ENCODE peak calls at places on chromosomes 2 and 18, in five cellular contexts. One of them, this sample, is unnamed.

GRCh38 chr2:206125914-206126313 is 33.3 kb downstream of the NDUFS1 start:
- DNase-seq in Kasumi-1: no peak
- DNase-seq in CD4-positive, alpha-beta memory T cell: no peak
- DNase-seq in right cardiac atrium: no peak
- DNase-seq in activated CD4-positive, alpha-beta T cell treated with anti-CD3 and anti-CD28 coated beads, Interleukin-2, amount 10 ng/mL, durations not matched to agents 7 days and 5 days: no peak
- DNase-seq in this sample: no peak

GRCh38 chr2:96146881-96147592 is 1.8 kb upstream of the DUSP2 start:
- DNase-seq in Kasumi-1: no peak
- DNase-seq in CD4-positive, alpha-beta memory T cell: peak
- DNase-seq in right cardiac atrium: no peak
- DNase-seq in activated CD4-positive, alpha-beta T cell treated with anti-CD3 and anti-CD28 coated beads, Interleukin-2, amount 10 ng/mL, durations not matched to agents 7 days and 5 days: no peak
- DNase-seq in this sample: no peak

GRCh38 chr2:158984554-158985207 is 16.2 kb downstream of the TANC1 start:
- DNase-seq in Kasumi-1: no peak
- DNase-seq in CD4-positive, alpha-beta memory T cell: no peak
- DNase-seq in right cardiac atrium: peak
- DNase-seq in activated CD4-positive, alpha-beta T cell treated with anti-CD3 and anti-CD28 coated beads, Interleukin-2, amount 10 ng/mL, durations not matched to agents 7 days and 5 days: no peak
- DNase-seq in this sample: no peak

GRCh38 chr2:166765141-166765540 is 123.1 kb upstream of the XIRP2 start:
- DNase-seq in Kasumi-1: no peak
- DNase-seq in CD4-positive, alpha-beta memory T cell: no peak
- DNase-seq in right cardiac atrium: no peak
- DNase-seq in activated CD4-positive, alpha-beta T cell treated with anti-CD3 and anti-CD28 coated beads, Interleukin-2, amount 10 ng/mL, durations not matched to agents 7 days and 5 days: no peak
- DNase-seq in this sample: no peak

GRCh38 chr2:24084386-24085375 is at the start of gene TP53I3:
- DNase-seq in Kasumi-1: peak
- DNase-seq in CD4-positive, alpha-beta memory T cell: peak
- DNase-seq in right cardiac atrium: peak
- DNase-seq in activated CD4-positive, alpha-beta T cell treated with anti-CD3 and anti-CD28 coated beads, Interleukin-2, amount 10 ng/mL, durations not matched to agents 7 days and 5 days: peak
- DNase-seq in this sample: peak

GRCh38 chr18:62979172-62979571 is 263.8 kb downstream of the PHLPP1 start:
- DNase-seq in Kasumi-1: peak
- DNase-seq in CD4-positive, alpha-beta memory T cell: no peak
- DNase-seq in right cardiac atrium: no peak
- DNase-seq in activated CD4-positive, alpha-beta T cell treated with anti-CD3 and anti-CD28 coated beads, Interleukin-2, amount 10 ng/mL, durations not matched to agents 7 days and 5 days: no peak
- DNase-seq in this sample: no peak

GRCh38 chr2:96274355-96275056 is 8.5 kb downstream of the CIAO1 start:
- DNase-seq in Kasumi-1: no peak
- DNase-seq in CD4-positive, alpha-beta memory T cell: no peak
- DNase-seq in right cardiac atrium: no peak
- DNase-seq in activated CD4-positive, alpha-beta T cell treated with anti-CD3 and anti-CD28 coated beads, Interleukin-2, amount 10 ng/mL, durations not matched to agents 7 days and 5 days: no peak
- DNase-seq in this sample: no peak

GRCh38 chr2:188884051-188884450 is 90.1 kb upstream of the COL3A1 start:
- DNase-seq in Kasumi-1: peak
- DNase-seq in CD4-positive, alpha-beta memory T cell: no peak
- DNase-seq in right cardiac atrium: no peak
- DNase-seq in activated CD4-positive, alpha-beta T cell treated with anti-CD3 and anti-CD28 coated beads, Interleukin-2, amount 10 ng/mL, durations not matched to agents 7 days and 5 days: no peak
- DNase-seq in this sample: no peak

GRCh38 chr18:23972416-23972815 is 42.1 kb upstream of the TTC39C start:
- DNase-seq in Kasumi-1: no peak
- DNase-seq in CD4-positive, alpha-beta memory T cell: peak
- DNase-seq in right cardiac atrium: no peak
- DNase-seq in activated CD4-positive, alpha-beta T cell treated with anti-CD3 and anti-CD28 coated beads, Interleukin-2, amount 10 ng/mL, durations not matched to agents 7 days and 5 days: no peak
- DNase-seq in this sample: no peak

GRCh38 chr2:216490061-216490460 is 8.6 kb upstream of the RPL37A start:
- DNase-seq in Kasumi-1: peak
- DNase-seq in CD4-positive, alpha-beta memory T cell: no peak
- DNase-seq in right cardiac atrium: no peak
- DNase-seq in activated CD4-positive, alpha-beta T cell treated with anti-CD3 and anti-CD28 coated beads, Interleukin-2, amount 10 ng/mL, durations not matched to agents 7 days and 5 days: no peak
- DNase-seq in this sample: no peak

GRCh38 chr18:64851796-64852195 is 702.9 kb upstream of the LINC00305 start:
- DNase-seq in Kasumi-1: no peak
- DNase-seq in CD4-positive, alpha-beta memory T cell: no peak
- DNase-seq in right cardiac atrium: no peak
- DNase-seq in activated CD4-positive, alpha-beta T cell treated with anti-CD3 and anti-CD28 coated beads, Interleukin-2, amount 10 ng/mL, durations not matched to agents 7 days and 5 days: no peak
- DNase-seq in this sample: no peak

GRCh38 chr2:149858916-149859634 is 271.5 kb upstream of the MMADHC start:
- DNase-seq in Kasumi-1: peak
- DNase-seq in CD4-positive, alpha-beta memory T cell: no peak
- DNase-seq in right cardiac atrium: no peak
- DNase-seq in activated CD4-positive, alpha-beta T cell treated with anti-CD3 and anti-CD28 coated beads, Interleukin-2, amount 10 ng/mL, durations not matched to agents 7 days and 5 days: no peak
- DNase-seq in this sample: no peak

This sample was measured in immature natural killer cell.